ENCODE peak calls at places on chromosomes 11 and 22, in six cellular contexts. H is sigmoid colon, G is transverse colon, O is stomach, W is SK-N-SH, T is A549. C is an unnamed sample. For H3K4me1, the result is how much of the 10 kb centered on the place peaks cover.

GRCh38 chr11:73197348-73197747 is 20.7 kb upstream of the P2RY2 start:
- DNase-seq in O (no peak), G (peak), T (no peak), H (peak), W (no peak), C (no peak)

GRCh38 chr22:20116376-20116950 is 559 bp downstream of the RANBP1 start:
- DNase-seq in H (peak), W (no peak), G (no peak), T (no peak), O (no peak), C (peak)

GRCh38 chr11:33052241-33052640 is 12.9 kb downstream of the TCP11L1 start:
- DNase-seq in O (no peak), H (no peak), W (no peak), T (no peak), G (no peak), C (no peak)

GRCh38 chr22:27199354-27199753 is 542.0 kb downstream of the MIAT start:
- DNase-seq in W (no peak), H (no peak), G (no peak), O (no peak), T (no peak), C (no peak)

GRCh38 chr11:70024036-70024772 is 53.9 kb upstream of the ANO1 start:
- DNase-seq in G (no peak), W (no peak), H (no peak), O (no peak), T (no peak), C (no peak)

GRCh38 chr11:61061081-61061826 is 41.0 kb upstream of the CD5 start:
- DNase-seq in H (peak), W (no peak), T (no peak), O (no peak), G (no peak), C (no peak)

GRCh38 chr11:134562941-134563471 is 151.0 kb upstream of the B3GAT1 start:
- DNase-seq in W (no peak), O (no peak), T (no peak), H (peak), G (no peak), C (peak)

GRCh38 chr11:92980291-92980690 is 10.8 kb downstream of the MTNR1B start:
- DNase-seq in W (no peak), T (no peak), G (no peak), O (no peak), H (no peak), C (no peak)

GRCh38 chr22:28014141-28015055 is 95.3 kb upstream of the PITPNB start:
- DNase-seq in T (no peak), O (no peak), G (no peak), H (peak), W (no peak), C (no peak)

GRCh38 chr11:70327717-70328116 is 57.2 kb downstream of the PPFIA1 start:
- DNase-seq in T (no peak), G (no peak), W (no peak), O (no peak), H (no peak), C (no peak)

GRCh38 chr11:68040121-68040956 is 1.5 kb downstream of the TCIRG1 start:
- DNase-seq in T (peak), H (peak), O (peak), G (peak), W (peak), C (peak)

GRCh38 chr11:132312616-132313210 is 942.3 kb downstream of the NTM start:
- DNase-seq in G (no peak), W (peak), T (no peak), O (no peak), H (no peak), C (no peak)

GRCh38 chr11:35617687-35618496 is at the start of gene FJX1:
- DNase-seq in W (peak), T (peak), G (peak), H (peak), O (no peak), C (peak)

GRCh38 chr11:48150213-48150612 is 66.4 kb upstream of the OR4B1 start:
- DNase-seq in G (peak), W (no peak), H (no peak), O (no peak), T (no peak), C (no peak)

GRCh38 chr11:11426226-11426915 is 73.3 kb upstream of the CSNK2A3 start:
- DNase-seq in T (no peak), G (no peak), O (no peak), H (no peak), W (no peak), C (no peak)

GRCh38 chr11:5285703-5286102 is 16.0 kb upstream of the HBE1 start:
- DNase-seq in O (no peak), H (no peak), W (no peak), G (no peak), T (no peak), C (no peak)

GRCh38 chr11:70735976-70736375 is 337.6 kb downstream of the CTTN start:
- DNase-seq in G (no peak), O (no peak), H (no peak), T (no peak), W (no peak), C (no peak)

GRCh38 chr22:28955817-28956216 is 72.4 kb downstream of the ZNRF3 start:
- DNase-seq in G (peak), H (no peak), O (peak), T (no peak), W (no peak), C (no peak)

GRCh38 chr11:60756307-60757032 is at the start of gene MS4A15:
- DNase-seq in H (no peak), W (peak), O (no peak), T (peak), G (no peak), C (peak)

GRCh38 chr11:71294846-71295600 is 42.6 kb upstream of the SHANK2 start:
- DNase-seq in O (peak), T (no peak), W (no peak), H (no peak), G (no peak), C (no peak)

GRCh38 chr11:110474578-110474977 is 44.8 kb downstream of the FDX1 start:
- DNase-seq in O (no peak), W (no peak), G (no peak), T (no peak), H (no peak), C (no peak)

GRCh38 chr22:31085493-31085824 is 4.3 kb downstream of the SMTN start:
- DNase-seq in G (peak), W (no peak), O (no peak), H (peak), T (no peak), C (no peak)

GRCh38 chr22:50289942-50290630 is 17.4 kb downstream of the PLXNB2 start:
- DNase-seq in W (no peak), O (no peak), G (no peak), H (no peak), T (no peak), C (no peak)

GRCh38 chr22:50294319-50294656 is 13.2 kb downstream of the PLXNB2 start:
- DNase-seq in H (no peak), G (no peak), T (no peak), O (no peak), W (no peak), C (no peak)

GRCh38 chr22:50292643-50293440 is 14.6 kb downstream of the PLXNB2 start:
- DNase-seq in H (no peak), O (no peak), W (no peak), T (no peak), G (no peak), C (peak)

GRCh38 chr22:50296658-50297490 is 10.6 kb downstream of the PLXNB2 start:
- DNase-seq in W (no peak), G (no peak), H (no peak), O (no peak), T (no peak), C (peak)

GRCh38 chr22:50293441-50294318 is 13.8 kb downstream of the PLXNB2 start:
- DNase-seq in O (peak), T (no peak), H (no peak), G (peak), W (peak), C (peak)
- H3K4me1 ChIP-seq in O (half or more), T (under half), H (under half), G (half or more), W (under half), C (half or more)

DNA sequence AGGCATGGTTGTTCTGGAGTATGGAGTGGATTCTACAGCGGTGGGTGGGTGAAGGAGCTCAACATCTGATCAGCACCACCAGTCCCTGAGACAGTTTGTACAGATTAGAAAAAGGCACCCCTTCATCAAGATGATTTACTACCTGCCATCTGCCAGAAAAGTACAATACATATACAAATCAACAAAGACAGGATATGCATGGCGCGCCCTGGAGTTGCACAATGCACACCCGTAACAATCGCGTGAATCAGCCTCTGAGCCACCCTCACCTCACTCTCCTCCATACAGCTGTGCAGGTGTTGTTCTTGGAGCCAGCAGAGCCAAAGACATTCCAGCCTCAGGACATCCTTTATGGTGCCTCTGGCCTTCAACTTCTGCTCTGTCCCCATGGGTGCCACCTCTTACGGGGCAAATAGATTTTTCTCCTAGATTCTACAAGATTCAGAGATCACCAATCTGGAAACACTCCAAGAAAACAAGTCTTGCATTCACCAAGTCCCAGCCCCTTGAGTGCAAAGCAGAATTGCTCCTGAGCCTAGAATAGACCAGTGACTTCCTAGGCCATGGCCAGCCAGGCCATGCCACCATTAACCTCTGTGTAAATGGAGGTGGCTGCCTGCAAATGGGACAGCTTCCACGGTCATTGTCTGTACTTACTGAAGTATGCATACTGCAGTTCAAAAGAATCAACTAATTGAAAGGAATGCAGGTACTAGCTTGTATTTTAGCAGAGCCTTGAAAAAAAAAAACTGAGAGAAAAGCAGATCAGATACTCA is 490.9 kb downstream of the SOX6 start:
- DNase-seq in G (no peak), H (no peak), T (no peak), O (no peak), W (no peak), C (no peak)
- TF ChIP-seq EP300 in G (no peak), H (no peak), T (no peak), O (no peak), W (no peak), C (no peak)

DNA sequence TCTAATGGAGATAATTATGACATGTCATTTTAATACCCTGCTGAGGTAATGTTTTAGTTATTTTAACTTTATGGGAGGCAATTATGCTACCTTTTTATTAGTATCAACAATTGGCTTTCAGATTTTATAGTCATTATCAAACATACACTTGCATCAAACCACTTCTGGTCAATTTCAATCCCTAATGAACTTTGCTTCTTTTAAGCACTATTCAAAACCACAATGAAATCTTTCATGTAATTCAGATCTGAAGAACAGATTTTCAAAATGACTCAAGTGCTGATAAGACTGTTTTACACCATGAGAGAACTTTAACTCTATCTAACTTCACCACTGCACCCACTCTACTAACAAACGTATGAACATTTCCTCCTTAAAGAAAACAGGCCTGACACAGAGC is 25.9 kb upstream of the CCDC34 start:
- DNase-seq in H (no peak), G (no peak), O (no peak), W (no peak), T (no peak), C (no peak)
- H3K4me1 ChIP-seq in H (under half), G (half or more), O (under half), W (under half), T (half or more), C (under half)

GRCh38 chr11:114440971-114441810 is 1.9 kb downstream of the REXO2 start:
- DNase-seq in H (no peak), O (no peak), T (no peak), G (no peak), W (no peak), C (no peak)
- TF ChIP-seq EP300 in H (no peak), O (no peak), T (no peak), G (no peak), W (no peak), C (no peak)

GRCh38 chr11:45210846-45211245 is 64.4 kb downstream of the PRDM11 start:
- DNase-seq in O (no peak), W (no peak), T (no peak), G (no peak), H (peak), C (no peak)
- H3K4me1 ChIP-seq in O (under half), W (under half), T (under half), G (under half), H (under half), C (under half)